ENCODE peak calls at places on chromosomes 13 and 19, in eight cellular contexts. X, C, S, D, K, M, E and L are unnamed samples.

GRCh38 chr19:16397791-16398529 is 73.3 kb downstream of the KLF2 start:
- DNase-seq in M (peak), S (no peak), E (peak), D (no peak), C (no peak), K (no peak), X (no peak), L (no peak)

GRCh38 chr19:30144794-30145193 is 202.8 kb downstream of the URI1 start:
- DNase-seq in M (no peak), S (no peak), K (no peak), E (no peak), C (no peak), D (no peak), X (no peak), L (no peak)

GRCh38 chr19:42397315-42398166 is 7.4 kb upstream of the CNFN start:
- DNase-seq in M (no peak), E (no peak), K (no peak), D (no peak), C (no peak), X (no peak), S (no peak), L (no peak)

GRCh38 chr13:30798776-30799625 is 63.7 kb downstream of the ALOX5AP start:
- DNase-seq in M (no peak), S (no peak), K (no peak), E (no peak), X (no peak), D (no peak), C (no peak), L (no peak)

GRCh38 chr19:50242586-50242985 is 39.2 kb downstream of the MYH14 start:
- DNase-seq in D (no peak), E (no peak), K (no peak), M (no peak), S (no peak), C (no peak), X (no peak), L (no peak)

GRCh38 chr13:96696501-96696900 is 297.8 kb downstream of the OXGR1 start:
- DNase-seq in C (no peak), E (no peak), S (no peak), M (no peak), D (no peak), X (no peak), K (no peak), L (no peak)

GRCh38 chr13:23460309-23460708 is 26.8 kb upstream of the SACS start:
- DNase-seq in S (no peak), E (no peak), D (no peak), K (no peak), X (no peak), M (no peak), C (no peak), L (no peak)

GRCh38 chr19:37551123-37551993 is 43.2 kb downstream of the ZNF571 start:
- DNase-seq in C (peak), X (peak), S (peak), E (no peak), D (peak), K (peak), M (peak), L (no peak)

GRCh38 chr19:35370722-35371121 is at the start of gene GPR42:
- DNase-seq in X (no peak), M (no peak), C (no peak), S (no peak), E (no peak), K (no peak), D (no peak), L (no peak)

GRCh38 chr19:33688657-33688992 is 66.9 kb downstream of the CHST8 start:
- DNase-seq in X (no peak), S (no peak), K (no peak), D (no peak), M (no peak), C (no peak), E (no peak), L (no peak)

GRCh38 chr19:32363175-32363574 is 17.8 kb downstream of the ZNF507 start:
- DNase-seq in D (no peak), X (no peak), E (no peak), M (no peak), K (no peak), S (no peak), C (no peak), L (no peak)